ENCODE peak calls at places on chromosomes 6 and 20, in ten cellular contexts. K, Y, G, B, L, R, F, U, E and O are unnamed samples.

GRCh38 chr20:312067-312466 is 13.3 kb upstream of the SOX12 start:
- DNase-seq in K (no peak), Y (no peak), G (no peak), B (no peak), L (no peak), R (no peak), F (no peak), U (no peak), E (no peak), O (no peak)

GRCh38 chr6:133973109-133973971 is 20.3 kb downstream of the TBPL1 start:
- DNase-seq in K (peak; percentile 72), Y (no peak), G (peak; percentile 70), B (no peak), L (no peak), R (no peak), F (no peak), U (no peak), E (peak; percentile 58), O (no peak)

GRCh38 chr6:85191656-85192055 is 258.2 kb upstream of the NT5E start:
- DNase-seq in K (no peak), Y (no peak), G (peak; percentile 60), B (no peak), L (no peak), R (no peak), F (no peak), U (no peak), E (no peak), O (no peak)

GRCh38 chr6:50973464-50973863 is 154.8 kb downstream of the TFAP2B start:
- DNase-seq in K (no peak), Y (no peak), G (no peak), B (no peak), L (no peak), R (no peak), F (no peak), U (no peak), E (no peak), O (no peak)

GRCh38 chr6:31528821-31529328 is at the start of gene MCCD1:
- DNase-seq in K (no peak), Y (no peak), G (no peak), B (no peak), L (no peak), R (no peak), F (no peak), U (no peak), E (no peak), O (no peak)

GRCh38 chr6:36600564-36601146 is 6.5 kb downstream of the SRSF3 start:
- DNase-seq in K (no peak), Y (no peak), G (no peak), B (no peak), L (no peak), R (no peak), F (no peak), U (no peak), E (no peak), O (no peak)

GRCh38 chr20:25508083-25508770 is 77.1 kb downstream of the NINL start:
- DNase-seq in K (no peak), Y (no peak), G (peak; percentile 82), B (no peak), L (peak; percentile 88), R (no peak), F (no peak), U (peak; percentile 39), E (no peak), O (no peak)

GRCh38 chr20:31644701-31645100 is 7.0 kb downstream of the COX4I2 start:
- DNase-seq in K (peak; percentile 22), Y (no peak), G (peak; percentile 17), B (no peak), L (no peak), R (no peak), F (no peak), U (no peak), E (no peak), O (no peak)

GRCh38 chr6:65289491-65289890 is 417.5 kb downstream of the EYS start:
- DNase-seq in K (no peak), Y (no peak), G (no peak), B (no peak), L (no peak), R (no peak), F (no peak), U (no peak), E (no peak), O (no peak)

GRCh38 chr6:1962201-1962600 is 283.2 kb downstream of the GMDS start:
- DNase-seq in K (no peak), Y (no peak), G (peak; percentile 3), B (no peak), L (no peak), R (no peak), F (no peak), U (no peak), E (no peak), O (no peak)

GRCh38 chr6:157964139-157964538 is 17.5 kb upstream of the SYNJ2 start:
- DNase-seq in K (no peak), Y (no peak), G (no peak), B (no peak), L (no peak), R (no peak), F (no peak), U (no peak), E (no peak), O (no peak)

GRCh38 chr6:138005846-138006245 is 101.4 kb downstream of the PERP start:
- DNase-seq in K (no peak), Y (no peak), G (no peak), B (no peak), L (no peak), R (no peak), F (no peak), U (no peak), E (no peak), O (no peak)

DNA sequence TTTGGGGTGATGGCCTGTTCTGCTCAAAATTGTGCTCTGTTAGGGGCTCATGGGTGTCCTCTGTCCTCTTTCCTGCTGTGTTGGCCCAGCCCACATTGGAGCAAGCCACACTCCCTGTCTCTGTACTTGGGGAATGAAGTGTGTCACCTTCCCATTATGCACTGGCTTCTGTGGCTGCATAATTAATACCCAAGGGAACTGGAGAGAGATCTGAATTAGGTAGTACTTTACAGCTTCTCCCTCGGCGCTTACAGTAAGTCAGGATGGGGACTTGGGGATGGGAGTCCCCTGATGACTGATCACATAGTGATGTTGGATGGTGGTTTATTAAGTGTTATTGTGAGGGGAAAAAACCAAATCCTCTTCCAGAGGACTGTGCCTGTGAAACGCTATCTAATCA is 116.6 kb downstream of the FOXO3 start:
- DNase-seq in K (no peak), Y (no peak), G (no peak), B (no peak), L (no peak), R (no peak), F (no peak), U (no peak), E (no peak), O (no peak)
- H3K4me1 ChIP-seq in K (peaks cover 9% of the 10 kb centered on the region), Y (no peaks in the 10 kb centered on the region), G (peaks cover 11% of the 10 kb centered on the region), B (peaks cover 3% of the 10 kb centered on the region), L (peaks cover 47% of the 10 kb centered on the region), R (peaks cover 14% of the 10 kb centered on the region), F (peaks cover 62% of the 10 kb centered on the region), U (peaks cover 40% of the 10 kb centered on the region), E (no peaks in the 10 kb centered on the region), O (peaks cover 56% of the 10 kb centered on the region)

DNA sequence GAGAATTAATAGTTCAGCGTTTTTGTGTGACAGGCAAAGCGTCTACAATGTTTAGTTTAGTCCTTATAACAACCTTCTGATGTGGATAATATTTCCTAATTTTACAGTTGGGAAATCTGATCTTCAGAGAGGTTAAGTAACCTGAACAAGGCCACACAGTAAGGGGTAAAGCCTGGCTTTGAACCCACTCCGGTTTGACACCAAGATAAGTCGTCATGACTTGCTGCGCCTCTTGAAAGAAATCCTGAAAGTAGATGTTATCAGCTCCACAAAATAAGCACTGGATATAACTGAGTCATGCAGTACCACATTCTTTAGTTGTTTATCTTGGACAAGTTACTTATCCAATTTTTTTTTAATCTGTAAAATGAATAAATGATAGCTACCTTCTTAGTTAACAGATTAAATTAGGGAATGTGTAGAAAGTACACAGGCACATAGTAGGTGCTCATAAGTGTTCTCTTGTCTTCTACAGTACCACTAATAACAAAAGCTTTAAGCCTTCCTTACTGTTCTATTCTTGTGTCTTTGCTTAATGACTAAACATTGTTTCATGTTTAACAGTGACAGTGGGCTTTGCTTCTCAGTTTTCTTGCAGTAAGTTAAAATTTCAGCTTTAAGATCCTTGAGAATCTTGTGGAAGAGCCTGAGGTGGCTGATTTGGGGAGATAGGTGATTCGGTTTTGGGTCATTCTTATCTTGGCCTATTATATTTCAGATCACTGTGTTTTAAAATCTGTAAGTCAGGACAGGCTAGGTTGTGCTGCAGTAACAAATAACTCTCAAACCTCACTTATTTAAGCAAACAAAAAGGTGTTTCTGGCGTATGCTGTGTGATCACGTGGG is 2.1 kb downstream of the HIVEP1 start:
- DNase-seq in K (no peak), Y (no peak), G (peak; percentile 73), B (no peak), L (no peak), R (no peak), F (no peak), U (no peak), E (no peak), O (no peak)
- H3K4me3 ChIP-seq in K (peak overlapping the region; percentile 63), Y (no peak overlapping the region), G (peak overlapping the region; percentile 98), B (peak overlapping the region; percentile 68), L (no peak overlapping the region), R (no peak overlapping the region), F (no peak overlapping the region), U (no peak overlapping the region), E (peak overlapping the region; percentile 85), O (peak overlapping the region; percentile 88)

GRCh38 chr20:9488063-9488462 is 26.3 kb upstream of the LAMP5 start:
- DNase-seq in K (no peak), Y (no peak), G (no peak), B (no peak), L (no peak), R (no peak), F (no peak), U (no peak), E (no peak), O (no peak)
- H3K4me1 ChIP-seq in K (no peaks in the 10 kb centered on the region), Y (no peaks in the 10 kb centered on the region), G (no peaks in the 10 kb centered on the region), B (no peaks in the 10 kb centered on the region), L (no peaks in the 10 kb centered on the region), R (no peaks in the 10 kb centered on the region), F (no peaks in the 10 kb centered on the region), U (no peaks in the 10 kb centered on the region), E (peaks cover 17% of the 10 kb centered on the region), O (no peaks in the 10 kb centered on the region)

GRCh38 chr6:10837997-10838793 is at the start of gene MAK:
- DNase-seq in K (peak; percentile 96), Y (peak; percentile 89), G (peak; percentile 82), B (peak; percentile 77), L (peak; percentile 85), R (peak; percentile 85), F (peak; percentile 77), U (peak; percentile 86), E (peak; percentile 97), O (peak; percentile 80)

GRCh38 chr6:10838794-10839333 is 525 bp upstream of the MAK start:
- DNase-seq in K (no peak), Y (no peak), G (no peak), B (no peak), L (no peak), R (no peak), F (no peak), U (no peak), E (no peak), O (no peak)

GRCh38 chr6:10834823-10835222 is 3.5 kb downstream of the MAK start:
- DNase-seq in K (no peak), Y (no peak), G (no peak), B (no peak), L (no peak), R (no peak), F (no peak), U (no peak), E (no peak), O (no peak)

GRCh38 chr6:10837009-10837691 is 1.2 kb downstream of the MAK start:
- DNase-seq in K (peak; percentile 65), Y (no peak), G (peak; percentile 47), B (no peak), L (no peak), R (peak; percentile 20), F (peak; percentile 16), U (no peak), E (peak; percentile 86), O (no peak)

GRCh38 chr6:10837692-10837996 is 695 bp downstream of the MAK start:
- DNase-seq in K (no peak), Y (no peak), G (peak; percentile 46), B (no peak), L (no peak), R (no peak), F (no peak), U (no peak), E (peak; percentile 71), O (no peak)
- H3K4me3 ChIP-seq in K (peak overlapping the region; percentile 88), Y (peak overlapping the region; percentile 74), G (peak overlapping the region; percentile 74), B (peak overlapping the region; percentile 59), L (peak overlapping the region; percentile 60), R (peak overlapping the region; percentile 55), F (peak overlapping the region; percentile 77), U (peak overlapping the region; percentile 63), E (peak overlapping the region; percentile 72), O (peak overlapping the region; percentile 68)